ENCODE peak calls at places on chromosome 7, in seven cellular contexts. U is neural progenitor cell, J is PC-3, S is MM.1S, Q is SK-N-SH, H is GM23248, M is GM23338. Y is an unnamed sample.

GRCh38 chr7:108537229-108537628 is 11.3 kb upstream of the PNPLA8 start:
- DNase-seq in U (no peak), J (no peak), S (no peak), Q (no peak), H (no peak), M (no peak), Y (no peak)

GRCh38 chr7:84178013-84178412 is 16.6 kb downstream of the SEMA3A start:
- DNase-seq in U (no peak), J (peak; percentile 30), S (no peak), Q (no peak), H (no peak), M (no peak), Y (no peak)

GRCh38 chr7:123622660-123623386 is 21.2 kb downstream of the ASB15 start:
- DNase-seq in U (no peak), J (no peak), S (no peak), Q (no peak), H (no peak), M (no peak), Y (no peak)

GRCh38 chr7:158077441-158077840 is 510.2 kb downstream of the PTPRN2 start:
- DNase-seq in U (no peak), J (no peak), S (no peak), Q (peak; percentile 23), H (no peak), M (no peak), Y (no peak)

GRCh38 chr7:100685049-100685605 is 8.9 kb downstream of the GIGYF1 start:
- DNase-seq in U (no peak), J (no peak), S (no peak), Q (peak; percentile 40), H (no peak), M (no peak), Y (no peak)

GRCh38 chr7:128841171-128841690 is 11.0 kb downstream of the FLNC start:
- DNase-seq in U (no peak), J (no peak), S (no peak), Q (no peak), H (no peak), M (no peak), Y (no peak)

GRCh38 chr7:142854505-142855400 is at the start of gene EPHB6:
- DNase-seq in U (peak; percentile 87), J (peak; percentile 77), S (peak; percentile 53), Q (peak; percentile 89), H (peak; percentile 62), M (peak; percentile 78), Y (peak; percentile 68)

GRCh38 chr7:20352573-20353304 is 22.0 kb downstream of the ITGB8 start:
- DNase-seq in U (no peak), J (peak; percentile 97), S (no peak), Q (no peak), H (peak; percentile 69), M (no peak), Y (peak; percentile 100)

GRCh38 chr7:14738086-14738485 is 164.5 kb downstream of the DGKB start:
- DNase-seq in U (no peak), J (no peak), S (no peak), Q (no peak), H (no peak), M (no peak), Y (no peak)

GRCh38 chr7:131225619-131226101 is 102.0 kb upstream of the MKLN1 start:
- DNase-seq in U (no peak), J (no peak), S (no peak), Q (no peak), H (peak; percentile 41), M (no peak), Y (no peak)

GRCh38 chr7:485188-486081 is 34.2 kb downstream of the PDGFA start:
- DNase-seq in U (no peak), J (peak; percentile 7), S (no peak), Q (no peak), H (peak; percentile 29), M (no peak), Y (no peak)

GRCh38 chr7:38222481-38223096 is 44.5 kb downstream of the STARD3NL start:
- DNase-seq in U (peak; percentile 55), J (peak; percentile 79), S (peak; percentile 63), Q (peak; percentile 50), H (peak; percentile 64), M (peak; percentile 76), Y (peak; percentile 20)

GRCh38 chr7:33038639-33039038 is 23.9 kb downstream of the NT5C3A start:
- DNase-seq in U (no peak), J (no peak), S (no peak), Q (no peak), H (peak; percentile 10), M (no peak), Y (no peak)

GRCh38 chr7:75992083-75992755 is 2.2 kb downstream of the TMEM120A start:
- DNase-seq in U (no peak), J (no peak), S (no peak), Q (peak; percentile 19), H (no peak), M (no peak), Y (no peak)

GRCh38 chr7:156131881-156132280 is 319.6 kb upstream of the SHH start:
- DNase-seq in U (no peak), J (no peak), S (no peak), Q (no peak), H (no peak), M (no peak), Y (no peak)

GRCh38 chr7:31735991-31736982 is 49.3 kb downstream of the PPP1R17 start:
- DNase-seq in U (peak; percentile 80), J (peak; percentile 79), S (peak; percentile 21), Q (peak; percentile 64), H (peak; percentile 73), M (peak; percentile 83), Y (peak; percentile 51)

GRCh38 chr7:4265056-4265455 is 417.0 kb upstream of the FOXK1 start:
- DNase-seq in U (no peak), J (no peak), S (no peak), Q (no peak), H (no peak), M (peak; percentile 75), Y (no peak)

GRCh38 chr7:38318803-38319416 is 45.5 kb upstream of the TARP start:
- DNase-seq in U (peak; percentile 75), J (peak; percentile 73), S (peak; percentile 61), Q (peak; percentile 67), H (peak; percentile 83), M (peak; percentile 94), Y (peak; percentile 20)

GRCh38 chr7:40544932-40545331 is 410.1 kb downstream of the SUGCT start:
- DNase-seq in U (no peak), J (no peak), S (no peak), Q (no peak), H (no peak), M (no peak), Y (no peak)

GRCh38 chr7:138459300-138460175 is 521 bp upstream of the TRIM24 start:
- DNase-seq in U (peak; percentile 99), J (peak; percentile 94), S (peak; percentile 99), Q (no peak), H (peak; percentile 99), M (peak; percentile 99), Y (peak; percentile 99)

GRCh38 chr7:110877086-110877485 is 213.8 kb upstream of the LRRN3 start:
- DNase-seq in U (no peak), J (no peak), S (no peak), Q (no peak), H (peak; percentile 35), M (no peak), Y (no peak)

GRCh38 chr7:74234549-74234948 is 19.6 kb downstream of the RFC2 start:
- DNase-seq in U (no peak), J (no peak), S (no peak), Q (no peak), H (no peak), M (no peak), Y (no peak)
- H3F3A ChIP-seq in U (no peaks in the 10 kb centered on the region), J (no peaks in the 10 kb centered on the region), S (no peaks in the 10 kb centered on the region), Q (peaks cover 17% of the 10 kb centered on the region), H (no peaks in the 10 kb centered on the region), M (peaks cover 8% of the 10 kb centered on the region), Y (no peaks in the 10 kb centered on the region)

DNA sequence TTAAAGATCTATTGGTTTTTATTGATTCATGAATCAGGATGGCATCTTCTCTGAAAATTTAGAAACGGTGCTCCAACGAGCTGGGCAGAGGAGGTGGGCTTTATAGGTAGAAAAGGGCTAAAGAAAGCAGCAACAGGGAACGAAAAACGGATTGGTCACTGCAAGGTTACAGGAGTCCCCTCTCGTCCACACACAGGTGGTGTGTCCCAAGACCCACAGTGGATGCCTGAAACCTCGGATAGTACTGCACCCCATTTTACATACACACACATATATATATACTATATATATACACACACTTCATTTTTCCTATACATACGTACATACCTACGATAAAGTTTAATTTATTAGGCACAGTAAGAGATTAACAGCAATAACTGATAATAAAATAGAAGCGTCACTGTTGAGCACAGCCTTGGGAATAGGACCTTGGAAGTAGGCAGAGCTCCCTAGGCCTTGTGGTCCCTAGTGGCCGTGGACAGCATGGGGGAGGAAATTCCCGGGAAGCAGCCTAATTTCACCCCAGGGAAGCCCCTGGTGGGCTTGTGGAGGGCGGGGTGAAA is 737 bp upstream of the NUB1 start:
- DNase-seq in U (no peak), J (no peak), S (no peak), Q (no peak), H (peak; percentile 26), M (no peak), Y (no peak)
- H3K27ac ChIP-seq in U (no peak overlapping the region), J (no peak overlapping the region), S (no peak overlapping the region), Q (peak overlapping the region; percentile 24), H (no peak overlapping the region), M (no peak overlapping the region), Y (no peak overlapping the region)

GRCh38 chr7:23378996-23379395 is 79.9 kb downstream of the MALSU1 start:
- DNase-seq in U (no peak), J (no peak), S (no peak), Q (no peak), H (no peak), M (no peak), Y (no peak)
- H3F3A ChIP-seq in U (peaks cover 13% of the 10 kb centered on the region), J (no peaks in the 10 kb centered on the region), S (no peaks in the 10 kb centered on the region), Q (peaks cover 21% of the 10 kb centered on the region), H (peaks cover 14% of the 10 kb centered on the region), M (no peaks in the 10 kb centered on the region), Y (peaks cover 26% of the 10 kb centered on the region)

GRCh38 chr7:106423836-106424475 is 139.2 kb upstream of the NAMPT start:
- DNase-seq in U (no peak), J (no peak), S (no peak), Q (no peak), H (no peak), M (no peak), Y (no peak)
- H3K27ac ChIP-seq in U (no peak overlapping the region), J (no peak overlapping the region), S (no peak overlapping the region), Q (peak overlapping the region; percentile 30), H (no peak overlapping the region), M (no peak overlapping the region), Y (peak overlapping the region; percentile 92)

DNA sequence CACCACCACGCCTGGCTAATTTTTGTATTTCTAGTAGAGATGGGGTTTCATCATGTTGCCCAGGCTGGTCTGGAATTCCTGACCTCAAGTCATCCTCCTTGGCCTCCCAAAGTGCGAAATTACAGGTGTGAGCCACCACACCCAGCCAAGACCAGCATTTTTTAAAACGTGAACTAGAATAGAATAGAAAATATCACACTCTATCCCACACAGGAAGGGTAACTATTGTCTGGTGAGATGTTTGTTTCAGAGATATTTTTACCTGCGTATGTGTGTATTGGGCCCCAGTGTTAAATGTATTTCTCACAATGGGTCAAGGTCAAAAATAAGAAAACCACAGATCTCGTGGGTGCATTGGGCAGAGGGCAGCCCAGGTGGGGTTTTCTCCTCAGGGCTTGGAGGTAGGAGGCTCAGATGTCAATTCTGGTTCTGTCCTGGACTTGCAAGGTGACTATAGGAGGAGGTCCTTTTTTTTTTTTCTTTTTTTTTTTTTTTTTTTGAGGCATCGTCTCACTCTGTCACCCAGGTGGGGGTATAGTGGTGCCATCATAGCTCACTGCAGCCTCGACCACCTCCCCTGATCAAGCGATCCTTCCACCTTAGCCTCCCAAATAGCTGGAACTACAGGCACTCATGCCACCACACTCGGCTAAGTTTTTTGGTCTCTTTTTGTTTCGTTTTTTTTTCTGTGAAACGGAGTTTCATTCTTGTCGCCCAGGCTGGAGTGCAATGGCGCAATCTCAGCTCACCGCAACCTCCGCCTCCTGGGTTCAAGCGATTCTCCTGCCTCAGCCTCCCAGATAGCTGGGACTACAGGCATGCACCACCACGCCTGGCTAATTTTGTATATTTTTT is 19.0 kb downstream of the SH2B2 start:
- DNase-seq in U (no peak), J (no peak), S (peak; percentile 97), Q (no peak), H (no peak), M (no peak), Y (no peak)
- H3F3A ChIP-seq in U (no peaks in the 10 kb centered on the region), J (no peaks in the 10 kb centered on the region), S (peaks cover 50% of the 10 kb centered on the region), Q (no peaks in the 10 kb centered on the region), H (no peaks in the 10 kb centered on the region), M (peaks cover 5% of the 10 kb centered on the region), Y (no peaks in the 10 kb centered on the region)

Y was measured in PC-9.